ENCODE peak calls at places on chromosomes 11 and 22, in five cellular contexts. L is effector CD4-positive, alpha-beta T cell; G is activated T-cell treated with anti-CD3 and anti-CD28 coated beads for 48 hours; R is stimulated activated CD4-positive, alpha-beta T cell treated with anti-CD3 and anti-CD28 coated beads, TNF-alpha, amount 100 ng/mL, for 1 hour; Q is MCF 10A. J is an unnamed sample.

GRCh38 chr22:17772963-17773605 is 1.2 kb downstream of the BID start:
- DNase-seq in L (no peak), G (no peak), R (no peak), Q (peak), J (no peak)

GRCh38 chr22:47691152-47691895 is 928.9 kb downstream of the TBC1D22A start:
- DNase-seq in L (no peak), G (no peak), R (no peak), Q (no peak), J (no peak)

GRCh38 chr22:39908737-39909136 is 7.9 kb downstream of the GRAP2 start:
- DNase-seq in L (peak), G (no peak), R (no peak), Q (peak), J (no peak)

GRCh38 chr11:42066113-42066512 is 606.7 kb upstream of the LRRC4C start:
- DNase-seq in L (no peak), G (no peak), R (no peak), Q (peak), J (no peak)

GRCh38 chr11:54558919-54559318 is 44.9 kb downstream of the OR4C46 start:
- DNase-seq in L (no peak), G (no peak), R (no peak), Q (no peak), J (no peak)

GRCh38 chr22:45579306-45579705 is 76.6 kb downstream of the FBLN1 start:
- DNase-seq in L (no peak), G (no peak), R (no peak), Q (no peak), J (no peak)

GRCh38 chr22:23762866-23763578 is at the start of gene C22orf15:
- DNase-seq in L (no peak), G (no peak), R (no peak), Q (no peak), J (peak)

GRCh38 chr11:66637557-66638176 is 836 bp upstream of the RBM4 start:
- DNase-seq in L (no peak), G (no peak), R (no peak), Q (no peak), J (no peak)

GRCh38 chr22:36328635-36329216 is 59.0 kb downstream of the MYH9 start:
- DNase-seq in L (no peak), G (no peak), R (no peak), Q (peak), J (no peak)